ENCODE peak calls at places on chromosomes 16 and 17, in four cellular contexts. One of them, this sample, is unnamed.
A peak's percentile ranks its signal among the peaks of the same experiment; 100 is the strongest.

GRCh38 chr17:869067-869466 is 86.9 kb downstream of the MRM3 start:
- ATAC-seq in CD8-positive, alpha-beta T cell: no peak
- ATAC-seq in A549: peak; percentile 17
- ATAC-seq in aorta: peak; percentile 93
- ATAC-seq in this sample: peak; percentile 91

GRCh38 chr16:674214-674881 is 1.1 kb upstream of the RHBDL1 start:
- ATAC-seq in CD8-positive, alpha-beta T cell: no peak
- ATAC-seq in A549: no peak
- ATAC-seq in aorta: no peak
- ATAC-seq in this sample: no peak

GRCh38 chr16:86710602-86710950 is 132.2 kb downstream of the FOXL1 start:
- ATAC-seq in CD8-positive, alpha-beta T cell: no peak
- ATAC-seq in A549: no peak
- ATAC-seq in aorta: no peak
- ATAC-seq in this sample: no peak

GRCh38 chr16:79562166-79562823 is 38.2 kb downstream of the MAF start:
- ATAC-seq in CD8-positive, alpha-beta T cell: no peak
- ATAC-seq in A549: no peak
- ATAC-seq in aorta: no peak
- ATAC-seq in this sample: no peak

GRCh38 chr17:75845933-75846700 is 1.9 kb upstream of the UNC13D start:
- ATAC-seq in CD8-positive, alpha-beta T cell: no peak
- ATAC-seq in A549: no peak
- ATAC-seq in aorta: no peak
- ATAC-seq in this sample: no peak

GRCh38 chr17:35148144-35148543 is 527 bp downstream of the UNC45B start:
- ATAC-seq in CD8-positive, alpha-beta T cell: no peak
- ATAC-seq in A549: no peak
- ATAC-seq in aorta: no peak
- ATAC-seq in this sample: no peak

GRCh38 chr17:36665417-36665816 is 64.0 kb downstream of the MRM1 start:
- ATAC-seq in CD8-positive, alpha-beta T cell: no peak
- ATAC-seq in A549: peak; percentile 67
- ATAC-seq in aorta: no peak
- ATAC-seq in this sample: no peak

GRCh38 chr16:28821874-28822519 is 802 bp upstream of the ATXN2L start:
- ATAC-seq in CD8-positive, alpha-beta T cell: no peak
- ATAC-seq in A549: no peak
- ATAC-seq in aorta: no peak
- ATAC-seq in this sample: no peak

GRCh38 chr17:34025179-34025551 is 229.9 kb upstream of the CCL2 start:
- ATAC-seq in CD8-positive, alpha-beta T cell: no peak
- ATAC-seq in A549: no peak
- ATAC-seq in aorta: no peak
- ATAC-seq in this sample: no peak

GRCh38 chr17:1413281-1413791 is 13.3 kb upstream of the YWHAE start:
- ATAC-seq in CD8-positive, alpha-beta T cell: no peak
- ATAC-seq in A549: peak; percentile 45
- ATAC-seq in aorta: peak; percentile 86
- ATAC-seq in this sample: peak; percentile 41

GRCh38 chr17:54901230-54901847 is 687 bp downstream of the TOM1L1 start:
- ATAC-seq in CD8-positive, alpha-beta T cell: no peak
- ATAC-seq in A549: peak; percentile 57
- ATAC-seq in aorta: peak; percentile 29
- ATAC-seq in this sample: no peak

GRCh38 chr17:57915532-57915931 is 39.7 kb downstream of the CUEDC1 start:
- ATAC-seq in CD8-positive, alpha-beta T cell: no peak
- ATAC-seq in A549: no peak
- ATAC-seq in aorta: peak; percentile 34
- ATAC-seq in this sample: no peak

GRCh38 chr17:27578718-27579085 is 52.3 kb upstream of the LGALS9 start:
- ATAC-seq in CD8-positive, alpha-beta T cell: no peak
- ATAC-seq in A549: peak; percentile 28
- ATAC-seq in aorta: no peak
- ATAC-seq in this sample: no peak

GRCh38 chr17:32141690-32142037 is 638 bp upstream of the RHOT1 start:
- ATAC-seq in CD8-positive, alpha-beta T cell: no peak
- ATAC-seq in A549: peak; percentile 4
- ATAC-seq in aorta: no peak
- ATAC-seq in this sample: peak; percentile 14

GRCh38 chr17:39636587-39636926 is 387 bp upstream of the STARD3 start:
- ATAC-seq in CD8-positive, alpha-beta T cell: peak; percentile 5
- ATAC-seq in A549: peak; percentile 4
- ATAC-seq in aorta: no peak
- ATAC-seq in this sample: peak; percentile 3

GRCh38 chr17:49193513-49194296 is 16.7 kb downstream of the GNGT2 start:
- ATAC-seq in CD8-positive, alpha-beta T cell: no peak
- ATAC-seq in A549: peak; percentile 51
- ATAC-seq in aorta: no peak
- ATAC-seq in this sample: no peak

GRCh38 chr17:21041753-21042433 is 918 bp downstream of the USP22 start:
- ATAC-seq in CD8-positive, alpha-beta T cell: no peak
- ATAC-seq in A549: peak; percentile 40
- ATAC-seq in aorta: peak; percentile 80
- ATAC-seq in this sample: peak; percentile 50

GRCh38 chr17:80980397-80981061 is 11.1 kb upstream of the CHMP6 start:
- ATAC-seq in CD8-positive, alpha-beta T cell: peak; percentile 22
- ATAC-seq in A549: peak; percentile 10
- ATAC-seq in aorta: no peak
- ATAC-seq in this sample: no peak

GRCh38 chr17:18356624-18357023 is 6.7 kb downstream of the SHMT1 start:
- ATAC-seq in CD8-positive, alpha-beta T cell: no peak
- ATAC-seq in A549: no peak
- ATAC-seq in aorta: peak; percentile 59
- ATAC-seq in this sample: peak; percentile 86

GRCh38 chr17:42347198-42347597 is 41.0 kb downstream of the STAT3 start:
- ATAC-seq in CD8-positive, alpha-beta T cell: no peak
- ATAC-seq in A549: peak; percentile 54
- ATAC-seq in aorta: peak; percentile 82
- ATAC-seq in this sample: peak; percentile 79

GRCh38 chr16:85611205-85611454 is 2.0 kb upstream of the GSE1 start:
- ATAC-seq in CD8-positive, alpha-beta T cell: no peak
- ATAC-seq in A549: peak; percentile 2
- ATAC-seq in aorta: no peak
- ATAC-seq in this sample: no peak

GRCh38 chr17:74153821-74154430 is 49.6 kb upstream of the RPL38 start:
- ATAC-seq in CD8-positive, alpha-beta T cell: no peak
- ATAC-seq in A549: no peak
- ATAC-seq in aorta: no peak
- ATAC-seq in this sample: no peak

GRCh38 chr17:60628252-60628889 is 28.4 kb downstream of the PPM1D start:
- ATAC-seq in CD8-positive, alpha-beta T cell: no peak
- ATAC-seq in A549: no peak
- ATAC-seq in aorta: no peak
- ATAC-seq in this sample: no peak

GRCh38 chr16:27802664-27803450 is 252.9 kb downstream of the KATNIP start:
- ATAC-seq in CD8-positive, alpha-beta T cell: no peak
- ATAC-seq in A549: no peak
- ATAC-seq in aorta: no peak
- ATAC-seq in this sample: no peak

GRCh38 chr17:2343421-2343820 is 6.1 kb downstream of the SGSM2 start:
- ATAC-seq in CD8-positive, alpha-beta T cell: peak; percentile 36
- ATAC-seq in A549: no peak
- ATAC-seq in aorta: no peak
- ATAC-seq in this sample: no peak

GRCh38 chr16:55036371-55036821 is 105.7 kb downstream of the IRX5 start:
- ATAC-seq in CD8-positive, alpha-beta T cell: no peak
- ATAC-seq in A549: no peak
- ATAC-seq in aorta: peak; percentile 16
- ATAC-seq in this sample: no peak

GRCh38 chr16:11955713-11956123 is 9.3 kb upstream of the TNFRSF17 start:
- ATAC-seq in CD8-positive, alpha-beta T cell: no peak
- ATAC-seq in A549: peak; percentile 54
- ATAC-seq in aorta: no peak
- ATAC-seq in this sample: peak; percentile 86

GRCh38 chr16:81797443-81797842 is 18.4 kb downstream of the PLCG2 start:
- ATAC-seq in CD8-positive, alpha-beta T cell: no peak
- ATAC-seq in A549: no peak
- ATAC-seq in aorta: no peak
- ATAC-seq in this sample: no peak

GRCh38 chr17:17569691-17570090 is 21.8 kb downstream of the PEMT start:
- ATAC-seq in CD8-positive, alpha-beta T cell: no peak
- ATAC-seq in A549: peak; percentile 4
- ATAC-seq in aorta: no peak
- ATAC-seq in this sample: no peak

GRCh38 chr17:33967608-33968349 is 287.3 kb upstream of the CCL2 start:
- ATAC-seq in CD8-positive, alpha-beta T cell: no peak
- ATAC-seq in A549: no peak
- ATAC-seq in aorta: no peak
- ATAC-seq in this sample: no peak

GRCh38 chr16:69773255-69773947 is 11.3 kb downstream of the WWP2 start:
- ATAC-seq in CD8-positive, alpha-beta T cell: no peak
- ATAC-seq in A549: no peak
- ATAC-seq in aorta: no peak
- ATAC-seq in this sample: no peak

GRCh38 chr17:81845361-81845760 is 10.5 kb upstream of the PPP1R27 start:
- ATAC-seq in CD8-positive, alpha-beta T cell: no peak
- ATAC-seq in A549: no peak
- ATAC-seq in aorta: no peak
- ATAC-seq in this sample: no peak

GRCh38 chr17:41619162-41619933 is 5.0 kb downstream of the KRT17 start:
- ATAC-seq in CD8-positive, alpha-beta T cell: no peak
- ATAC-seq in A549: no peak
- ATAC-seq in aorta: no peak
- ATAC-seq in this sample: no peak

GRCh38 chr16:48067388-48067787 is 88.4 kb downstream of the ABCC12 start:
- ATAC-seq in CD8-positive, alpha-beta T cell: no peak
- ATAC-seq in A549: no peak
- ATAC-seq in aorta: no peak
- ATAC-seq in this sample: no peak

GRCh38 chr17:77390870-77391269 is 250.1 kb downstream of the SEC14L1 start:
- ATAC-seq in CD8-positive, alpha-beta T cell: no peak
- ATAC-seq in A549: no peak
- ATAC-seq in aorta: no peak
- ATAC-seq in this sample: no peak

GRCh38 chr16:87457724-87458423 is 35.0 kb downstream of the ZCCHC14 start:
- ATAC-seq in CD8-positive, alpha-beta T cell: no peak
- ATAC-seq in A549: no peak
- ATAC-seq in aorta: no peak
- ATAC-seq in this sample: no peak